ENCODE peak calls at places on chromosomes 3 and 15, in seven cellular contexts. C is body of pancreas; U is heart left ventricle; S is CD4-positive, CD25-positive, alpha-beta regulatory T cell; O is ovary; E is endothelial cell of umbilical vein; W is CD4-positive, alpha-beta memory T cell. R is an unnamed sample. For H3K9me3 and H3K4me1, the result is how much of the 10 kb centered on the place peaks cover.

GRCh38 chr3:70550723-70551319 is 238.4 kb upstream of the MDFIC2 start:
- DNase-seq in C (peak), U (peak), S (peak), O (peak), E (peak), W (peak), R (peak)

GRCh38 chr3:158532099-158532734 is 38.8 kb upstream of the MLF1 start:
- DNase-seq in C (no peak), U (no peak), S (peak), O (no peak), E (peak), W (no peak), R (no peak)

GRCh38 chr3:191100516-191100915 is 98.5 kb upstream of the OSTN start:
- DNase-seq in C (no peak), U (no peak), S (no peak), O (no peak), E (no peak), W (no peak), R (no peak)

GRCh38 chr3:108623504-108623903 is 34.0 kb downstream of the DZIP3 start:
- DNase-seq in C (peak), U (peak), S (no peak), O (no peak), E (no peak), W (no peak), R (peak)

GRCh38 chr15:85580914-85581313 is 200.5 kb downstream of the AKAP13 start:
- DNase-seq in C (peak), U (peak), S (peak), O (no peak), E (no peak), W (peak), R (peak)

GRCh38 chr3:38018296-38019266 is 10.9 kb downstream of the PLCD1 start:
- DNase-seq in C (no peak), U (no peak), S (no peak), O (peak), E (no peak), W (no peak), R (no peak)

GRCh38 chr3:111246967-111247760 is 175.5 kb downstream of the NECTIN3 start:
- DNase-seq in C (no peak), U (no peak), S (no peak), O (no peak), E (no peak), W (no peak), R (no peak)

GRCh38 chr3:112778298-112779008 is 68.2 kb downstream of the CD200R1L start:
- DNase-seq in C (no peak), U (no peak), S (no peak), O (no peak), E (no peak), W (no peak), R (no peak)

GRCh38 chr3:24981309-24981708 is 446.8 kb upstream of the RARB start:
- DNase-seq in C (no peak), U (no peak), S (no peak), O (no peak), E (no peak), W (no peak), R (no peak)

GRCh38 chr3:3772920-3773319 is 26.3 kb upstream of the LRRN1 start:
- DNase-seq in C (peak), U (no peak), S (no peak), O (no peak), E (no peak), W (no peak), R (no peak)

GRCh38 chr3:147914532-147914931 is 505.4 kb downstream of the ZIC1 start:
- DNase-seq in C (no peak), U (no peak), S (no peak), O (no peak), E (no peak), W (no peak), R (no peak)

GRCh38 chr3:70808881-70809280 is 496.4 kb upstream of the MDFIC2 start:
- DNase-seq in C (no peak), U (no peak), S (no peak), O (no peak), E (no peak), W (no peak), R (no peak)

GRCh38 chr3:32340639-32341365 is 50.9 kb upstream of the CMTM7 start:
- DNase-seq in C (no peak), U (no peak), S (no peak), O (no peak), E (peak), W (no peak), R (no peak)

GRCh38 chr3:39809181-39809994 is at the start of gene MYRIP:
- DNase-seq in C (peak), U (peak), S (peak), O (peak), E (peak), W (no peak), R (peak)

GRCh38 chr3:98903099-98903498 is 1.6 kb upstream of the DCBLD2 start:
- DNase-seq in C (no peak), U (no peak), S (no peak), O (no peak), E (no peak), W (no peak), R (no peak)

GRCh38 chr15:55993804-55994539 is 560 bp upstream of the NEDD4 start:
- DNase-seq in C (no peak), U (no peak), S (no peak), O (no peak), E (peak), W (no peak), R (no peak)

GRCh38 chr3:184176377-184177330 is 2.0 kb downstream of the AP2M1 start:
- DNase-seq in C (peak), U (peak), S (no peak), O (peak), E (peak), W (no peak), R (peak)

GRCh38 chr15:86772369-86773059 is 692.8 kb downstream of the AGBL1 start:
- DNase-seq in C (no peak), U (no peak), S (no peak), O (no peak), E (no peak), W (no peak), R (no peak)
- H3K9me3 ChIP-seq in C (under half), U (under half), S (under half), O (under half), E (under half), W (under half), R (under half)

GRCh38 chr15:29571728-29572454 is 250.4 kb downstream of the TJP1 start:
- DNase-seq in C (peak), U (no peak), S (no peak), O (no peak), E (peak), W (no peak), R (peak)

GRCh38 chr15:29568840-29569532 is 253.3 kb downstream of the TJP1 start:
- DNase-seq in C (peak), U (peak), S (peak), O (no peak), E (no peak), W (no peak), R (no peak)

GRCh38 chr15:29569533-29570092 is 252.7 kb downstream of the TJP1 start:
- DNase-seq in C (no peak), U (no peak), S (no peak), O (no peak), E (no peak), W (no peak), R (no peak)

GRCh38 chr15:29570121-29570930 is 251.9 kb downstream of the TJP1 start:
- DNase-seq in C (peak), U (no peak), S (no peak), O (no peak), E (peak), W (no peak), R (peak)

GRCh38 chr15:29570931-29571727 is 251.1 kb downstream of the TJP1 start:
- DNase-seq in C (peak), U (no peak), S (no peak), O (no peak), E (peak), W (no peak), R (peak)
- H3K4me1 ChIP-seq in C (under half), U (under half), S (under half), O (under half), E (under half), W (under half), R (under half)

DNA sequence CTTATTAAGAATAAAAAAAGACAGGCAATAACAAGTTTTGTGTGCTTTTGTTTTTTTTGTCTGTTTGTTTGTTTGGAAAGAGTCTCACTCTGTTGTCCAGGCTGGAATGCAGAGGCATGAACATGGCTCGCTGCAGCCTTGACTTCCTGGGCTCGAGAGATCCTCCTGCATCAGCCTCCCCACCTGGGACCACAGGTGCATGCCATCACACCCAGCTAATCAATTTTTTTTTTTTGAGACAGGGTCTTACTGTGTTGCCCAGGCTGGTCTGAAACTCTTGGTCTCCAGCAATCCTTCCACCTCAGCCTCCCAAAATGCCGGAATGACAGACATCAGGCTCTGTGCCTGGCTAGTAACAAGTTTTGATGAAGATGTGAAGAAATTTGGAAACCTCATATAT is 73.1 kb upstream of the GCNT3 start:
- DNase-seq in C (no peak), U (no peak), S (no peak), O (no peak), E (no peak), W (no peak), R (no peak)
- H3K9me3 ChIP-seq in C (under half), U (under half), S (under half), O (under half), E (under half), W (under half), R (under half)

GRCh38 chr3:58023536-58023935 is 15.3 kb downstream of the FLNB start:
- DNase-seq in C (no peak), U (no peak), S (no peak), O (no peak), E (no peak), W (no peak), R (no peak)
- H3K4me1 ChIP-seq in C (half or more), U (under half), S (under half), O (under half), E (half or more), W (under half), R (under half)

GRCh38 chr15:46567968-46568367 is 933.1 kb downstream of the SQOR start:
- DNase-seq in C (no peak), U (no peak), S (no peak), O (no peak), E (no peak), W (no peak), R (no peak)
- H3K9me3 ChIP-seq in C (under half), U (under half), S (under half), O (under half), E (under half), W (under half), R (under half)

GRCh38 chr3:64239841-64240240 is 14.6 kb upstream of the PRICKLE2 start:
- DNase-seq in C (no peak), U (no peak), S (no peak), O (no peak), E (no peak), W (no peak), R (no peak)
- H3K4me1 ChIP-seq in C (under half), U (under half), S (under half), O (under half), E (under half), W (under half), R (under half)

GRCh38 chr15:49225572-49226281 is 55.7 kb downstream of the GALK2 start:
- DNase-seq in C (no peak), U (no peak), S (no peak), O (no peak), E (peak), W (no peak), R (peak)

GRCh38 chr15:49235446-49236207 is 65.6 kb downstream of the GALK2 start:
- DNase-seq in C (peak), U (peak), S (peak), O (peak), E (peak), W (peak), R (peak)

GRCh38 chr15:49232407-49232806 is 62.4 kb downstream of the GALK2 start:
- DNase-seq in C (no peak), U (no peak), S (peak), O (no peak), E (no peak), W (no peak), R (no peak)

GRCh38 chr15:49227602-49228001 is 57.6 kb downstream of the GALK2 start:
- DNase-seq in C (no peak), U (no peak), S (no peak), O (no peak), E (no peak), W (no peak), R (no peak)

GRCh38 chr15:49229922-49230321 is 59.9 kb downstream of the GALK2 start:
- DNase-seq in C (no peak), U (no peak), S (no peak), O (no peak), E (no peak), W (no peak), R (no peak)
- H3K9me3 ChIP-seq in C (under half), U (under half), S (under half), O (under half), E (under half), W (under half), R (under half)

GRCh38 chr15:98824595-98824994 is 176.3 kb downstream of the IGF1R start:
- DNase-seq in C (no peak), U (no peak), S (no peak), O (no peak), E (no peak), W (no peak), R (no peak)
- H3K4me1 ChIP-seq in C (under half), U (under half), S (under half), O (under half), E (under half), W (under half), R (under half)

R was measured in right cardiac atrium.